ENCODE peak calls at places on chromosomes 6 and 20, in seven cellular contexts. T is endothelial cell of umbilical vein, N is uterus, F is transverse colon, E is heart left ventricle, L is body of pancreas, J is right lobe of liver. Y is an unnamed sample.

GRCh38 chr6:89853068-89853467 is 23.4 kb downstream of the CASP8AP2 start:
- DNase-seq in J (no peak), L (no peak), F (no peak), E (no peak), N (no peak), T (no peak), Y (no peak)

GRCh38 chr20:46056970-46057855 is 28.2 kb downstream of the SLC12A5 start:
- DNase-seq in L (no peak), N (peak; percentile 52), T (peak; percentile 42), F (no peak), J (peak; percentile 54), E (peak; percentile 53), Y (peak; percentile 43)

GRCh38 chr20:25275813-25276532 is 28.1 kb downstream of the PYGB start:
- DNase-seq in L (peak; percentile 4), F (no peak), E (peak; percentile 6), J (peak; percentile 13), T (no peak), N (peak; percentile 5), Y (no peak)

GRCh38 chr6:109788687-109789086 is 97.6 kb downstream of the FIG4 start:
- DNase-seq in J (no peak), N (no peak), E (no peak), F (no peak), L (no peak), T (no peak), Y (peak; percentile 66)

GRCh38 chr20:48411265-48411664 is 416.5 kb downstream of the PREX1 start:
- DNase-seq in F (no peak), J (no peak), E (no peak), L (no peak), N (peak; percentile 42), T (no peak), Y (no peak)

GRCh38 chr6:96234476-96234875 is 218.7 kb downstream of the FUT9 start:
- DNase-seq in T (no peak), E (no peak), J (no peak), L (no peak), F (no peak), N (no peak), Y (no peak)

GRCh38 chr6:155248021-155249001 is 15.5 kb upstream of the CLDN20 start:
- DNase-seq in L (no peak), E (peak; percentile 24), F (peak; percentile 42), J (no peak), N (peak; percentile 64), T (peak; percentile 75), Y (peak; percentile 35)

GRCh38 chr20:24273251-24273650 is 196.2 kb upstream of the SYNDIG1 start:
- DNase-seq in N (no peak), T (no peak), J (no peak), F (no peak), E (no peak), L (no peak), Y (no peak)

GRCh38 chr6:44044154-44044539 is 83.1 kb downstream of the MRPL14 start:
- DNase-seq in F (no peak), J (peak; percentile 13), T (no peak), L (no peak), E (no peak), N (no peak), Y (no peak)

GRCh38 chr6:12440981-12441380 is 150.8 kb downstream of the EDN1 start:
- DNase-seq in L (no peak), N (no peak), T (peak; percentile 14), J (no peak), F (no peak), E (no peak), Y (no peak)

GRCh38 chr6:158270389-158271127 is 41.7 kb upstream of the TULP4 start:
- DNase-seq in N (no peak), L (no peak), F (no peak), E (peak; percentile 17), T (no peak), J (peak; percentile 29), Y (no peak)

GRCh38 chr20:14303106-14303505 is 34.3 kb downstream of the FLRT3 start:
- DNase-seq in T (no peak), N (no peak), J (no peak), F (no peak), L (no peak), E (no peak), Y (no peak)

GRCh38 chr20:13990465-13990864 is at the start of gene SEL1L2:
- DNase-seq in L (no peak), J (no peak), F (no peak), N (no peak), T (no peak), E (no peak), Y (no peak)

GRCh38 chr6:24484657-24485318 is 4.6 kb downstream of the GPLD1 start:
- DNase-seq in T (no peak), N (no peak), J (no peak), L (no peak), E (no peak), F (no peak), Y (no peak)

GRCh38 chr20:58584881-58585752 is 66.0 kb upstream of the STX16 start:
- DNase-seq in L (no peak), T (peak; percentile 11), F (no peak), E (no peak), J (no peak), N (no peak), Y (no peak)

GRCh38 chr20:10282930-10283556 is 64.4 kb downstream of the SNAP25 start:
- DNase-seq in T (no peak), N (no peak), E (no peak), F (no peak), J (no peak), L (no peak), Y (no peak)

DNA sequence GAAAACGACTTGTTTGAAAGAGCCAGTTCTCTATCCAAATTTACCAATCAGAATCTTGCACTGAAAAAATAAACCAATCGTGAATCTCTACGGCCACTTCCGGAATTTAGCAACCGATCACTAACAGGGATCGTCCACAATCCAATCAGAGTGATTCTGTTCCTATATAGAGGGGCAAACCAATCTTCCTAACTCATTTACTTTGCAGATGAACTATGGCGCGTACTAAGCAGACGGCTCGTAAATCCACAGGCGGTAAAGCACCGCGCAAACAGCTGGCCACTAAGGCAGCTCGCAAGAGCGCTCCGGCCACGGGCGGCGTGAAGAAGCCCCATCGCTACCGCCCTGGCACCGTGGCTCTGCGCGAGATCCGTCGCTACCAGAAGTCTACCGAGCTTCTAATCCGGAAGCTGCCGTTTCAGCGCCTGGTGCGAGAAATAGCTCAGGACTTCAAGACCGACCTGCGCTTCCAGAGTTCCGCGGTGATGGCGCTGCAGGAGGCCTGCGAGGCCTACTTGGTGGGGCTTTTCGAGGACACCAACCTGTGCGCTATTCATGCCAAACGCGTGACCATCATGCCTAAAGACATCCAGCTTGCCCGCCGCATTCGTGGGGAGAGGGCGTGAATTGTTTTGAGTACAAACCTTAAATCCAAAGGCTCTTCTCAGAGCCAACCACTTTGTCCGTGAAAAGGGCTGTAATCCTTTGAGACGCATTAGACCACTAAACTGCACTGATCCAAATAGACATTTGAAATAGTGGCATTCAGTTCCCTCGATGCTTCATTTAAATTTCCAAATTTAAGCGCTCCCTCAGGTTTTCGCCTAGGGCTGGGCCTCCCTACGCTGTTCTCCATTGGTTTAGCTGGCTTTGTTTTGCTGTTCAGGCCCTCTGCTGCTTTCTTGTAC is 138.0 kb downstream of the HFE start:
- DNase-seq in E (no peak), N (no peak), F (no peak), J (no peak), T (peak; percentile 89), L (no peak), Y (peak; percentile 37)
- TF ChIP-seq POLR2A in E (peak; percentile 13), N (no peak), F (no peak), J (no peak), T (peak; percentile 80), L (no peak), Y (peak; percentile 59)

DNA sequence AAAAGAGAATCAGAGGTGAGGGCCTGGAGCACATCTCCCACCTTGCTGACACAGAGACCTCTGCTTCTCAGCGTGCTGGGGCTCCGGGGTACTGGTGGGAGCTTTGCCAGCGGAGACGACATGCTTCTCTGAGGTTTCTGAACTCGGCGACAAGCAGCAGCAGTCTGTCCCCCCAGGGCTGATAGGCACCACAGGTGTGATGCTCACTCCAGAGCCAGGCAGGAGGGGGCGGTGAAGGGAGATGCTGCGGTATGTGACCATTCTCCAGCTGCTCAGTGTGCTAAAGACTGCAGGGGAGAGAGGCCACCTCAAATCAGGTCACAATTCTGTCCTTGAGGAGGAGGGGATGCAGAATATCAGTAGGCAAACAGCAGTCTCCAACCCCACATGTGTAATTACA is 219.9 kb downstream of the ALDH8A1 start:
- DNase-seq in F (no peak), E (no peak), T (no peak), L (no peak), J (no peak), N (no peak), Y (no peak)
- TF ChIP-seq CTCF in F (no peak), E (no peak), T (no peak), L (no peak), J (no peak), N (no peak), Y (no peak)

GRCh38 chr6:112214749-112215269 is 39.6 kb downstream of the LAMA4 start:
- DNase-seq in L (no peak), N (no peak), J (no peak), E (no peak), F (no peak), T (peak; percentile 82), Y (no peak)

GRCh38 chr6:112218563-112218962 is 35.8 kb downstream of the LAMA4 start:
- DNase-seq in F (no peak), T (peak; percentile 87), L (no peak), E (peak; percentile 66), J (peak; percentile 44), N (peak; percentile 80), Y (no peak)

GRCh38 chr6:112221561-112221960 is 32.8 kb downstream of the LAMA4 start:
- DNase-seq in E (no peak), F (no peak), T (no peak), J (no peak), L (no peak), N (no peak), Y (no peak)

GRCh38 chr6:112215901-112216300 is 38.5 kb downstream of the LAMA4 start:
- DNase-seq in N (no peak), E (no peak), T (no peak), L (no peak), J (no peak), F (no peak), Y (no peak)

DNA sequence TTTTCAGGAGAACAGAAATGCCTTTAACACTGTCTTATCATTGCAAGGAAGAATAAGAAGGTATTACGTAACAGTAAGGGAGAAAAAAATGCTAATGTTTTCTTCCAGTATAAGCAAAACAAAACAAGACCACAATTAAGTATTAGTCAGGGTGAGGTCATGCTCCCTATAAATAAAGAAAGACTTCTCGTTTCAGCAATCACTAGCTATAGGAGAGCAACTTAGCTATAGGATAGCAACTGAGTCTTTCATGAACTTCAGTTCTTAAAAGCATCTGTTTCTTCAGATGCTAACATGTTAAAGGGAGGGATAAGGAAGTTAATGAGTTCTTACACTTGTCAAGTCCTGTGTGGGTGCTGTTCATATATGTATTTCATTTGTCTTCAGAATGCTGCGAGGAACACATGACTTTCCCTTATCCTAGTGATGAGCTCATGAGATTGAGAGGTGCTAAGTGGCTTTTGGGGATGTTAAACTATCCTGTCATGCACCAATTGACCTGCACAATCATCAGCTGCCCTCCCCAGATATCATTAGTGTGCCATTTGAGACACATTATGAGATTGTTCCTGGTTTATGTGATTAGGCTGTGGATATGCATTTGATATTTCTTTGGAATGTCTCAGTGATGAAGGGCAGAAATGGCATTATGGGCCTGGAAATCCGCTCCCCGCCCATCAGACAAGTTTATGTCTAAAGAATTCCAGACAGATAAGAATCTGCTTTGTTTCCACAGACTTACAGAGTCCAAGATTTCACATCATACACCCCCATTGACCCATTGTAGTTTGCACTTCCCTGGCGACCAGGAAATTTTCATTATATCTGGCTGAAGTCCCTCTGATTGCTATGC is 37.4 kb downstream of the LAMA4 start:
- DNase-seq in N (no peak), F (no peak), L (no peak), T (peak; percentile 96), E (no peak), J (no peak), Y (no peak)
- H3K4me1 ChIP-seq in N (peaks cover 7% of the 10 kb centered on the region), F (peaks cover 2% of the 10 kb centered on the region), L (no peaks in the 10 kb centered on the region), T (peaks cover 81% of the 10 kb centered on the region), E (peaks cover 76% of the 10 kb centered on the region), J (no peaks in the 10 kb centered on the region), Y (no peaks in the 10 kb centered on the region)

GRCh38 chr6:36969988-36970891 is 15.7 kb downstream of the PI16 start:
- DNase-seq in F (no peak), L (no peak), T (no peak), N (no peak), E (no peak), J (no peak), Y (no peak)
- TF ChIP-seq POLR2A in F (no peak), L (no peak), T (no peak), N (no peak), E (no peak), J (no peak), Y (no peak)